ENCODE peak calls at places on chromosomes 13 and 19, in ten cellular contexts. A, X, V, D, K, R, H, L, E and Y are unnamed samples. For H3K27me3, the result is how much of the 10 kb centered on the place peaks cover.

GRCh38 chr19:55432355-55432959 is 10.6 kb downstream of the SHISA7 start:
- DNase-seq in D (no peak), E (no peak), V (no peak), R (no peak), H (no peak), K (no peak), X (no peak), A (no peak), L (no peak), Y (no peak)

GRCh38 chr19:49861541-49862410 is 5.6 kb downstream of the PNKP start:
- DNase-seq in L (no peak), X (no peak), V (no peak), D (no peak), H (no peak), R (no peak), A (no peak), K (no peak), E (no peak), Y (no peak)

GRCh38 chr13:46983881-46984280 is 87.0 kb upstream of the HTR2A start:
- DNase-seq in L (no peak), K (no peak), E (no peak), R (no peak), H (no peak), A (no peak), D (peak), V (peak), X (no peak), Y (peak)

GRCh38 chr19:38003427-38004099 is 96.6 kb downstream of the SIPA1L3 start:
- DNase-seq in R (peak), K (peak), D (peak), A (no peak), X (no peak), E (peak), H (peak), L (peak), V (peak), Y (peak)

GRCh38 chr13:89066868-89067466 is 1395.8 kb downstream of the SLITRK5 start:
- DNase-seq in L (no peak), H (no peak), K (peak), V (peak), E (peak), D (peak), A (no peak), X (no peak), R (no peak), Y (no peak)

GRCh38 chr19:21109116-21109515 is 27.1 kb downstream of the ZNF714 start:
- DNase-seq in K (peak), L (no peak), E (no peak), H (no peak), X (no peak), V (no peak), D (no peak), R (no peak), A (no peak), Y (peak)

GRCh38 chr19:55483681-55484361 is 1.2 kb upstream of the NAT14 start:
- DNase-seq in A (no peak), H (no peak), V (no peak), R (peak), L (no peak), K (no peak), E (no peak), D (no peak), X (no peak), Y (no peak)

GRCh38 chr13:80814541-80814940 is 473.6 kb upstream of the SPRY2 start:
- DNase-seq in A (no peak), H (no peak), L (no peak), X (no peak), K (peak), V (no peak), D (no peak), E (no peak), R (no peak), Y (peak)

GRCh38 chr13:40023608-40024577 is 368.4 kb downstream of the COG6 start:
- DNase-seq in L (no peak), D (no peak), R (no peak), E (no peak), V (no peak), A (no peak), K (no peak), H (no peak), X (no peak), Y (no peak)

DNA sequence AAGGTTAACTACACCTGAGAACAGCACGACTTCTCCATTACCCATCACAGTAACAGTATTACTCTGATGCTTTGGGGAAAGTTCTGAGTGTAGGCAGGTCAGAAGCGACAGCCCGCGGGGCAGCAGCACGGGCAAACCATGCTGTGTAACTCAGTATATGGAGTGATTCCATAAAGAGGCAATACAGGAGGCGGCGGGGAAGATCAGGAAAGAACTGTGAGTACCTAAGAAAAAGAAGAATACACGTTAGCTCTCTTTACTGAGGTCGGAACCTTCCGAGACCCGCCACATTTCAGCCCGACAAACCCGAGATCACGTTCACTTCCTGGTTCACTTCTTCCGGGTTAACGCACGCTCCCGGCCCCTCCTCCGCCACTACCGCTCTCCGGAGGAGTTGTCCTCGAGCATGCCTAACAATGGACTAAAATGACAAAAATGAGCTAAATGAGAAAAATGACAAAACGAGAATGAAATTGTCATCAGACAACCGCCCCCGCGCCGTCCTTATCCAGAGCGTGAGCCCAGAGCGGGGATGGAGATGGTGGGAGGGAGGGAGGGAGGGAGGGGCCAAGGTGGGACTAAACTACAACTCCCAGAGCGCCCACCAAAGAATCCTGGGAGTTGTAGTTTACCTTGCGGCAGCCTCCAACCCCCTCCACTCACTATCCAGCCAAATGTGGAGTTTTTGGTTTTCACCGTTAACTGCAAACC is at the start of gene MTRF1:
- DNase-seq in R (peak), V (peak), K (peak), E (peak), L (peak), A (peak), D (peak), X (peak), H (peak), Y (peak)
- H3K27ac ChIP-seq in R (peak), V (peak), K (peak), E (peak), L (peak), A (peak), D (peak), X (peak), H (peak), Y (peak)

GRCh38 chr19:13154911-13155471 is 4.8 kb downstream of the IER2 start:
- DNase-seq in E (peak), L (no peak), A (peak), K (peak), D (no peak), R (peak), H (peak), X (no peak), V (peak), Y (peak)
- TF ChIP-seq CTCF in E (no peak), L (no peak), A (peak), K (peak), D (peak), R (peak), H (peak), X (no peak), V (peak), Y (peak)

GRCh38 chr13:24746618-24747247 is 17.2 kb upstream of the RNF17 start:
- DNase-seq in L (no peak), X (no peak), E (no peak), V (no peak), H (no peak), D (no peak), A (no peak), K (no peak), R (no peak), Y (no peak)

GRCh38 chr13:24747248-24748151 is 16.5 kb upstream of the RNF17 start:
- DNase-seq in V (no peak), X (no peak), A (no peak), K (peak), D (peak), L (no peak), H (no peak), R (no peak), E (no peak), Y (no peak)

GRCh38 chr13:24745861-24746617 is 17.9 kb upstream of the RNF17 start:
- DNase-seq in E (no peak), V (no peak), L (no peak), R (no peak), A (no peak), K (no peak), H (no peak), D (no peak), X (no peak), Y (no peak)

GRCh38 chr13:24744247-24744646 is 19.7 kb upstream of the RNF17 start:
- DNase-seq in V (no peak), R (no peak), A (no peak), H (no peak), E (no peak), X (no peak), D (no peak), L (no peak), K (no peak), Y (no peak)

GRCh38 chr13:24745516-24745860 is 18.5 kb upstream of the RNF17 start:
- DNase-seq in A (no peak), X (no peak), R (no peak), K (no peak), L (no peak), D (no peak), V (no peak), H (no peak), E (no peak), Y (no peak)
- H3K27me3 ChIP-seq in A (under half), X (under half), R (under half), K (under half), L (under half), D (under half), V (under half), H (under half), E (under half), Y (under half)

DNA sequence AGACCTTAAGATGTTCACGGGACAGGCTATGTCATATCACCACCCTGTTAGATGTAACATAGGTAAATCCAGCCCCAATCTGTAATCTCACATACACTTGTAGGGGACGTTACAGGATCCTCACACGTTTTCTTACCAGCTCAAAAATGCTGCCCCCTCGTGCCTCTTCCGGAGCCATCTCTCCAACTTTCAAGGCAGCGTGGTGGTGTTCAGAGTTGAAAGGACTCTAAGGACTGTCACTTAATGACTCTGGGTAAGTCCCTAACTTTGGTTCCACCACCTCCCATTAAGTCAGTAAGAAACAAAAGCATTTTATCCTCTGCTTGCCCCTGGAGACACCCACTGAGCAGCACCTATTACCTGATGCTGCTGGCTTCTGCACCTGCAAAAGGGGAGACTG is 4.4 kb downstream of the MED26 start:
- DNase-seq in R (no peak), L (no peak), V (no peak), X (no peak), A (no peak), H (no peak), K (no peak), D (peak), E (no peak), Y (no peak)
- H3K27ac ChIP-seq in R (no peak), L (no peak), V (no peak), X (no peak), A (no peak), H (no peak), K (no peak), D (peak), E (no peak), Y (no peak)

DNA sequence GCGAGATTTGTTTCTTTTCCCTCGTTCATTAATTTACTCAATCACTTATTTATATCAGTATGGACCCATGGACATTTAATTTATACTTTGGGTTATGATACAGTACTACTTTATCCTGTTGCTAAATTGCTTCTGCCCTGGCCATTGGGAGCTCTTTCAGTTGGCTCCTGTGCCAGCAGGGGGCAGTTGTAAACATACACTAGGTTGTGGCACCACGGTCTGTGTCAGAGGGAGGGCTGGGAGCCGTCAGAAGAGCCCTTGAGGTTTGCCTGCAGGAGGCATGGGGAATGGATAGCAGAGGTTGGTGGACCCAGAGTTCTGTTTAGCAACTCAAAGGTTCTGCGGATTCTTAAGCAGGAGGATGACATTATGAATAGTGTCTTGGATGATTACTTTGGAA is 94.3 kb downstream of the ERCC5 start:
- DNase-seq in V (no peak), D (no peak), E (no peak), X (no peak), R (no peak), L (no peak), H (no peak), A (no peak), K (no peak), Y (no peak)
- TF ChIP-seq CTCF in V (peak), D (no peak), E (no peak), X (no peak), R (no peak), L (no peak), H (no peak), A (no peak), K (no peak), Y (peak)